ENCODE peak calls at places on chromosomes 16 and 17, in seven cellular contexts. One of them, this sample, is unnamed. For H3K4me1, the result is how much of the 10 kb centered on the place peaks cover.

GRCh38 chr16:78505544-78506371 is 406.3 kb downstream of the WWOX start:
- DNase-seq in A673: no peak
- DNase-seq in esophagus squamous epithelium: no peak
- DNase-seq in adrenal gland: peak
- DNase-seq in iPS DF 6.9: no peak
- DNase-seq in right atrium auricular region: peak
- DNase-seq in effector memory CD4-positive, alpha-beta T cell: no peak
- DNase-seq in this sample: peak

GRCh38 chr16:52545157-52545543 is 1.8 kb downstream of the TOX3 start:
- DNase-seq in A673: no peak
- DNase-seq in esophagus squamous epithelium: no peak
- DNase-seq in adrenal gland: no peak
- DNase-seq in iPS DF 6.9: no peak
- DNase-seq in right atrium auricular region: no peak
- DNase-seq in effector memory CD4-positive, alpha-beta T cell: no peak
- DNase-seq in this sample: peak

GRCh38 chr16:57810197-57811024 is 8.1 kb upstream of the KIFC3 start:
- DNase-seq in A673: peak
- DNase-seq in esophagus squamous epithelium: peak
- DNase-seq in adrenal gland: peak
- DNase-seq in iPS DF 6.9: no peak
- DNase-seq in right atrium auricular region: peak
- DNase-seq in effector memory CD4-positive, alpha-beta T cell: peak
- DNase-seq in this sample: peak

GRCh38 chr16:91484-91883 is 13.5 kb downstream of the MPG start:
- DNase-seq in A673: peak
- DNase-seq in esophagus squamous epithelium: no peak
- DNase-seq in adrenal gland: no peak
- DNase-seq in iPS DF 6.9: no peak
- DNase-seq in right atrium auricular region: no peak
- DNase-seq in effector memory CD4-positive, alpha-beta T cell: no peak
- DNase-seq in this sample: no peak

GRCh38 chr17:83106913-83107655 is 27.7 kb downstream of the METRNL start:
- DNase-seq in A673: no peak
- DNase-seq in esophagus squamous epithelium: no peak
- DNase-seq in adrenal gland: no peak
- DNase-seq in iPS DF 6.9: no peak
- DNase-seq in right atrium auricular region: peak
- DNase-seq in effector memory CD4-positive, alpha-beta T cell: no peak
- DNase-seq in this sample: no peak

GRCh38 chr17:57373756-57374155 is 117.4 kb downstream of the MSI2 start:
- DNase-seq in A673: no peak
- DNase-seq in esophagus squamous epithelium: no peak
- DNase-seq in adrenal gland: no peak
- DNase-seq in iPS DF 6.9: no peak
- DNase-seq in right atrium auricular region: no peak
- DNase-seq in effector memory CD4-positive, alpha-beta T cell: no peak
- DNase-seq in this sample: no peak

GRCh38 chr17:49787932-49788442 is 494 bp upstream of the KAT7 start:
- DNase-seq in A673: no peak
- DNase-seq in esophagus squamous epithelium: no peak
- DNase-seq in adrenal gland: no peak
- DNase-seq in iPS DF 6.9: no peak
- DNase-seq in right atrium auricular region: no peak
- DNase-seq in effector memory CD4-positive, alpha-beta T cell: peak
- DNase-seq in this sample: no peak

GRCh38 chr17:60391419-60392041 is 403 bp downstream of the USP32 start:
- DNase-seq in A673: peak
- DNase-seq in esophagus squamous epithelium: no peak
- DNase-seq in adrenal gland: no peak
- DNase-seq in iPS DF 6.9: no peak
- DNase-seq in right atrium auricular region: no peak
- DNase-seq in effector memory CD4-positive, alpha-beta T cell: no peak
- DNase-seq in this sample: no peak

GRCh38 chr16:65222049-65222448 is 100.2 kb upstream of the CDH11 start:
- DNase-seq in A673: no peak
- DNase-seq in esophagus squamous epithelium: no peak
- DNase-seq in adrenal gland: no peak
- DNase-seq in iPS DF 6.9: no peak
- DNase-seq in right atrium auricular region: no peak
- DNase-seq in effector memory CD4-positive, alpha-beta T cell: no peak
- DNase-seq in this sample: no peak

GRCh38 chr16:78407191-78407590 is 307.7 kb downstream of the WWOX start:
- DNase-seq in A673: no peak
- DNase-seq in esophagus squamous epithelium: no peak
- DNase-seq in adrenal gland: no peak
- DNase-seq in iPS DF 6.9: no peak
- DNase-seq in right atrium auricular region: no peak
- DNase-seq in effector memory CD4-positive, alpha-beta T cell: no peak
- DNase-seq in this sample: no peak

GRCh38 chr16:85252461-85252860 is 140.2 kb upstream of the CIBAR2 start:
- DNase-seq in A673: no peak
- DNase-seq in esophagus squamous epithelium: no peak
- DNase-seq in adrenal gland: no peak
- DNase-seq in iPS DF 6.9: no peak
- DNase-seq in right atrium auricular region: no peak
- DNase-seq in effector memory CD4-positive, alpha-beta T cell: no peak
- DNase-seq in this sample: no peak

GRCh38 chr17:49602783-49603182 is 27.1 kb downstream of the NXPH3 start:
- DNase-seq in A673: no peak
- DNase-seq in esophagus squamous epithelium: no peak
- DNase-seq in adrenal gland: no peak
- DNase-seq in iPS DF 6.9: no peak
- DNase-seq in right atrium auricular region: no peak
- DNase-seq in effector memory CD4-positive, alpha-beta T cell: no peak
- DNase-seq in this sample: no peak

GRCh38 chr17:40993856-40994255 is at the start of gene KRTAP3-3:
- DNase-seq in A673: no peak
- DNase-seq in esophagus squamous epithelium: no peak
- DNase-seq in adrenal gland: no peak
- DNase-seq in iPS DF 6.9: no peak
- DNase-seq in right atrium auricular region: no peak
- DNase-seq in effector memory CD4-positive, alpha-beta T cell: no peak
- DNase-seq in this sample: no peak

GRCh38 chr17:68707032-68707431 is 105.9 kb upstream of the FAM20A start:
- DNase-seq in A673: no peak
- DNase-seq in esophagus squamous epithelium: no peak
- DNase-seq in adrenal gland: no peak
- DNase-seq in iPS DF 6.9: no peak
- DNase-seq in right atrium auricular region: no peak
- DNase-seq in effector memory CD4-positive, alpha-beta T cell: no peak
- DNase-seq in this sample: no peak

GRCh38 chr16:3879887-3880564 is 487 bp downstream of the CREBBP start:
- DNase-seq in A673: peak
- DNase-seq in esophagus squamous epithelium: no peak
- DNase-seq in adrenal gland: peak
- DNase-seq in iPS DF 6.9: no peak
- DNase-seq in right atrium auricular region: peak
- DNase-seq in effector memory CD4-positive, alpha-beta T cell: peak
- DNase-seq in this sample: peak

GRCh38 chr16:21162661-21163151 is 4.2 kb downstream of the LDAF1 start:
- DNase-seq in A673: peak
- DNase-seq in esophagus squamous epithelium: no peak
- DNase-seq in adrenal gland: no peak
- DNase-seq in iPS DF 6.9: no peak
- DNase-seq in right atrium auricular region: no peak
- DNase-seq in effector memory CD4-positive, alpha-beta T cell: no peak
- DNase-seq in this sample: peak

GRCh38 chr17:27807567-27808470 is 7.5 kb upstream of the NOS2 start:
- DNase-seq in A673: no peak
- DNase-seq in esophagus squamous epithelium: no peak
- DNase-seq in adrenal gland: no peak
- DNase-seq in iPS DF 6.9: no peak
- DNase-seq in right atrium auricular region: no peak
- DNase-seq in effector memory CD4-positive, alpha-beta T cell: peak
- DNase-seq in this sample: peak

GRCh38 chr17:82863941-82864720 is 24.3 kb upstream of the ZNF750 start:
- DNase-seq in A673: peak
- DNase-seq in esophagus squamous epithelium: no peak
- DNase-seq in adrenal gland: no peak
- DNase-seq in iPS DF 6.9: no peak
- DNase-seq in right atrium auricular region: no peak
- DNase-seq in effector memory CD4-positive, alpha-beta T cell: peak
- DNase-seq in this sample: peak

GRCh38 chr16:23711785-23712184 is 1.2 kb downstream of the ERN2 start:
- DNase-seq in A673: no peak
- DNase-seq in esophagus squamous epithelium: no peak
- DNase-seq in adrenal gland: no peak
- DNase-seq in iPS DF 6.9: no peak
- DNase-seq in right atrium auricular region: no peak
- DNase-seq in effector memory CD4-positive, alpha-beta T cell: no peak
- DNase-seq in this sample: peak

GRCh38 chr17:79066963-79067362 is 7.7 kb upstream of the ENGASE start:
- DNase-seq in A673: no peak
- DNase-seq in esophagus squamous epithelium: no peak
- DNase-seq in adrenal gland: no peak
- DNase-seq in iPS DF 6.9: no peak
- DNase-seq in right atrium auricular region: no peak
- DNase-seq in effector memory CD4-positive, alpha-beta T cell: no peak
- DNase-seq in this sample: no peak

GRCh38 chr16:70651524-70651923 is 5.2 kb downstream of the IL34 start:
- DNase-seq in A673: no peak
- DNase-seq in esophagus squamous epithelium: no peak
- DNase-seq in adrenal gland: no peak
- DNase-seq in iPS DF 6.9: no peak
- DNase-seq in right atrium auricular region: no peak
- DNase-seq in effector memory CD4-positive, alpha-beta T cell: no peak
- DNase-seq in this sample: no peak

GRCh38 chr17:75634376-75634740 is 1.1 kb downstream of the SMIM5 start:
- DNase-seq in A673: no peak
- DNase-seq in esophagus squamous epithelium: no peak
- DNase-seq in adrenal gland: no peak
- DNase-seq in iPS DF 6.9: no peak
- DNase-seq in right atrium auricular region: no peak
- DNase-seq in effector memory CD4-positive, alpha-beta T cell: no peak
- DNase-seq in this sample: no peak

GRCh38 chr16:62035115-62036092 is 834 bp downstream of the CDH8 start:
- DNase-seq in A673: peak
- DNase-seq in esophagus squamous epithelium: no peak
- DNase-seq in adrenal gland: no peak
- DNase-seq in iPS DF 6.9: no peak
- DNase-seq in right atrium auricular region: no peak
- DNase-seq in effector memory CD4-positive, alpha-beta T cell: no peak
- DNase-seq in this sample: no peak

GRCh38 chr17:43020030-43020621 is 2.1 kb downstream of the VAT1 start:
- DNase-seq in A673: no peak
- DNase-seq in esophagus squamous epithelium: no peak
- DNase-seq in adrenal gland: no peak
- DNase-seq in iPS DF 6.9: no peak
- DNase-seq in right atrium auricular region: no peak
- DNase-seq in effector memory CD4-positive, alpha-beta T cell: no peak
- DNase-seq in this sample: no peak

DNA sequence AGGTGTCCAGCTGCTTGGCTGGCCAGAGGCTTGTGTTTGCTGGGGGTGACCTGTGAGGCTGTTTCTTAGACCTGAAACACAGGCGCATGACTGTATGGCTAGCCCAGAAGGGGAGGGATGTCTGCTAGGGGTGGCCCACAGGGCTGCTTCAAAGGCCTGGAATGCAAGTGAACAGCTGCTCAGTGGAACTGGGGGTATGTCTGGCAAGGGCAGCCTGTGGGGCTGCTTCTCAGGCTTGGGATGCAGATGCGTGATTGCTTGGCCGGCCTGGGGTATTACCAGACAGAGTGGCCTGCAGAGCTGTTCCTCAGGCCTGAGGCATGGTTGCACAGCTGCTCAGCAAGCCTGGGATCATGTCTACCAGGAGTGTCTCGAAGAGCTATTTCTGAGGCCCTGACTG is 20.5 kb downstream of the TANC2 start:
- DNase-seq in A673: no peak
- DNase-seq in esophagus squamous epithelium: no peak
- DNase-seq in adrenal gland: no peak
- DNase-seq in iPS DF 6.9: no peak
- DNase-seq in right atrium auricular region: no peak
- DNase-seq in effector memory CD4-positive, alpha-beta T cell: no peak
- DNase-seq in this sample: no peak
- H3K4me1 ChIP-seq in A673: under half
- H3K4me1 ChIP-seq in esophagus squamous epithelium: under half
- H3K4me1 ChIP-seq in adrenal gland: under half
- H3K4me1 ChIP-seq in iPS DF 6.9: under half
- H3K4me1 ChIP-seq in right atrium auricular region: under half
- H3K4me1 ChIP-seq in effector memory CD4-positive, alpha-beta T cell: under half
- H3K4me1 ChIP-seq in this sample: under half

DNA sequence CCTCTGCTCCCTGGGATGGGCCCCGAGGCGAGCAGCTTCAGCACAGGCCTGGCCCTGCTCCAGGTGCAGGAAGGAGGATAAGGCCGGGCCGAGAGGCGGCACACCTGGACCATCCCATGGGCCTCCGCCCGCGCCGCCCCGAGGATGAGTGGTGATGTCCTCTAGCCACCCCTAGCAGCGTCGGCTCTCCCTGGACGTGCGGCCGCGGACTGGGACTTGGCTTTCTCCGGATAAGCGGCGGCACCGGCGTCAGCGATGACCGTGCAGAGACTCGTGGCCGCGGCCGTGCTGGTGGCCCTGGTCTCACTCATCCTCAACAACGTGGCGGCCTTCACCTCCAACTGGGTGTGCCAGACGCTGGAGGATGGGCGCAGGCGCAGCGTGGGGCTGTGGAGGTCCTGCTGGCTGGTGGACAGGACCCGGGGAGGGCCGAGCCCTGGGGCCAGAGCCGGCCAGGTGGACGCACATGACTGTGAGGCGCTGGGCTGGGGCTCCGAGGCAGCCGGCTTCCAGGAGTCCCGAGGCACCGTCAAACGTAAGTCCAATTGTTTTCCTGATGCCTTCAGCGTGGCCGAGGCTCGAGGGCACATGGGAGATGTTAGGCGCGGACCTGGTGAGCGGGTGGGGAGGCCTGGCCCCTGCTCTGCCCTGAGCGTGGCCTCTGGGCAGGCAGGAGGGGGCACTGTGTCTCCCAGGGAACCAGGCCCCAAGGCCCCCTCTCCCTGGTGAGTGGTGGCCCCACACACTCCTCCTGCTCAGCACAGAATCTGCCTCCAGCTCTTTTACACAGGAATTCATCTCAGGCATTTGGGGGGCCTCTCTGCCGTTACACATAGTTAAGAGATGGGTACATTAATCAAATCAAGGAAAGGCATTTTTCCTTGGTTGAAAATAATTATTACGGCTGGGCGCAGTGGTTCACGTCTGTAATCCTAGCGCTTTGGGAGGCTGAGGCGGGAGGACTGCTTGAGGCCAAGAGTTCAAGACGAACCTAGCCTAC is 855 bp downstream of the TMEM204 start:
- DNase-seq in A673: no peak
- DNase-seq in esophagus squamous epithelium: no peak
- DNase-seq in adrenal gland: no peak
- DNase-seq in iPS DF 6.9: no peak
- DNase-seq in right atrium auricular region: no peak
- DNase-seq in effector memory CD4-positive, alpha-beta T cell: no peak
- DNase-seq in this sample: no peak
- H3K4me3 ChIP-seq in A673: no peak
- H3K4me3 ChIP-seq in esophagus squamous epithelium: peak
- H3K4me3 ChIP-seq in adrenal gland: peak
- H3K4me3 ChIP-seq in iPS DF 6.9: no peak
- H3K4me3 ChIP-seq in right atrium auricular region: peak
- H3K4me3 ChIP-seq in effector memory CD4-positive, alpha-beta T cell: peak
- H3K4me3 ChIP-seq in this sample: peak

GRCh38 chr17:47952181-47953021 is 5.3 kb downstream of the PRR15L start:
- DNase-seq in A673: no peak
- DNase-seq in esophagus squamous epithelium: no peak
- DNase-seq in adrenal gland: no peak
- DNase-seq in iPS DF 6.9: no peak
- DNase-seq in right atrium auricular region: no peak
- DNase-seq in effector memory CD4-positive, alpha-beta T cell: no peak
- DNase-seq in this sample: peak
- H3K27ac ChIP-seq in A673: no peak
- H3K27ac ChIP-seq in esophagus squamous epithelium: no peak
- H3K27ac ChIP-seq in adrenal gland: no peak
- H3K27ac ChIP-seq in iPS DF 6.9: no peak
- H3K27ac ChIP-seq in right atrium auricular region: no peak
- H3K27ac ChIP-seq in effector memory CD4-positive, alpha-beta T cell: no peak
- H3K27ac ChIP-seq in this sample: peak

GRCh38 chr16:53781023-53781605 is 77.2 kb downstream of the FTO start:
- DNase-seq in A673: no peak
- DNase-seq in esophagus squamous epithelium: no peak
- DNase-seq in adrenal gland: no peak
- DNase-seq in iPS DF 6.9: no peak
- DNase-seq in right atrium auricular region: no peak
- DNase-seq in effector memory CD4-positive, alpha-beta T cell: no peak
- DNase-seq in this sample: no peak
- H3K4me1 ChIP-seq in A673: under half
- H3K4me1 ChIP-seq in esophagus squamous epithelium: half or more
- H3K4me1 ChIP-seq in adrenal gland: under half
- H3K4me1 ChIP-seq in iPS DF 6.9: under half
- H3K4me1 ChIP-seq in right atrium auricular region: under half
- H3K4me1 ChIP-seq in effector memory CD4-positive, alpha-beta T cell: under half
- H3K4me1 ChIP-seq in this sample: under half

This sample was measured in small intestine.